ENCODE peak calls at places on chromosomes 7 and 10, in seven cellular contexts. One of them, this sample, is unnamed.

GRCh38 chr10:23368816-23369640 is 24.4 kb upstream of the C10orf67 start:
- DNase-seq in activated CD4-positive, alpha-beta T cell treated with anti-CD3 and anti-CD28 coated beads, Interleukin-2, amount 50 U/mL, for 24 hours: no peak
- DNase-seq in mucosa of gallbladder: no peak
- DNase-seq in EH: no peak
- DNase-seq in activated CD8-positive, alpha-beta T cell treated with anti-CD3 and anti-CD28 coated beads, Interleukin-2, amount 10 ng/mL, durations not matched to agents 7 days and 5 days: peak
- DNase-seq in adrenal gland: no peak
- DNase-seq in upper lobe of right lung: no peak
- DNase-seq in this sample: no peak

GRCh38 chr10:71621263-71621751 is 98.3 kb downstream of the C10orf105 start:
- DNase-seq in activated CD4-positive, alpha-beta T cell treated with anti-CD3 and anti-CD28 coated beads, Interleukin-2, amount 50 U/mL, for 24 hours: no peak
- DNase-seq in mucosa of gallbladder: no peak
- DNase-seq in EH: peak
- DNase-seq in activated CD8-positive, alpha-beta T cell treated with anti-CD3 and anti-CD28 coated beads, Interleukin-2, amount 10 ng/mL, durations not matched to agents 7 days and 5 days: no peak
- DNase-seq in adrenal gland: no peak
- DNase-seq in upper lobe of right lung: no peak
- DNase-seq in this sample: peak

GRCh38 chr7:137574836-137575235 is 231.3 kb upstream of the PTN start:
- DNase-seq in activated CD4-positive, alpha-beta T cell treated with anti-CD3 and anti-CD28 coated beads, Interleukin-2, amount 50 U/mL, for 24 hours: no peak
- DNase-seq in mucosa of gallbladder: no peak
- DNase-seq in EH: no peak
- DNase-seq in activated CD8-positive, alpha-beta T cell treated with anti-CD3 and anti-CD28 coated beads, Interleukin-2, amount 10 ng/mL, durations not matched to agents 7 days and 5 days: no peak
- DNase-seq in adrenal gland: no peak
- DNase-seq in upper lobe of right lung: no peak
- DNase-seq in this sample: no peak

GRCh38 chr10:109741712-109742111 is 181.6 kb downstream of the XPNPEP1 start:
- DNase-seq in activated CD4-positive, alpha-beta T cell treated with anti-CD3 and anti-CD28 coated beads, Interleukin-2, amount 50 U/mL, for 24 hours: no peak
- DNase-seq in mucosa of gallbladder: no peak
- DNase-seq in EH: no peak
- DNase-seq in activated CD8-positive, alpha-beta T cell treated with anti-CD3 and anti-CD28 coated beads, Interleukin-2, amount 10 ng/mL, durations not matched to agents 7 days and 5 days: no peak
- DNase-seq in adrenal gland: no peak
- DNase-seq in upper lobe of right lung: no peak
- DNase-seq in this sample: no peak

GRCh38 chr10:95260397-95260881 is 30.4 kb downstream of the PDLIM1 start:
- DNase-seq in activated CD4-positive, alpha-beta T cell treated with anti-CD3 and anti-CD28 coated beads, Interleukin-2, amount 50 U/mL, for 24 hours: no peak
- DNase-seq in mucosa of gallbladder: no peak
- DNase-seq in EH: peak
- DNase-seq in activated CD8-positive, alpha-beta T cell treated with anti-CD3 and anti-CD28 coated beads, Interleukin-2, amount 10 ng/mL, durations not matched to agents 7 days and 5 days: no peak
- DNase-seq in adrenal gland: no peak
- DNase-seq in upper lobe of right lung: no peak
- DNase-seq in this sample: no peak

GRCh38 chr7:36032362-36032818 is 120.7 kb upstream of the EEPD1 start:
- DNase-seq in activated CD4-positive, alpha-beta T cell treated with anti-CD3 and anti-CD28 coated beads, Interleukin-2, amount 50 U/mL, for 24 hours: no peak
- DNase-seq in mucosa of gallbladder: no peak
- DNase-seq in EH: peak
- DNase-seq in activated CD8-positive, alpha-beta T cell treated with anti-CD3 and anti-CD28 coated beads, Interleukin-2, amount 10 ng/mL, durations not matched to agents 7 days and 5 days: no peak
- DNase-seq in adrenal gland: no peak
- DNase-seq in upper lobe of right lung: no peak
- DNase-seq in this sample: no peak

GRCh38 chr10:5163487-5163886 is 21.5 kb downstream of the AKR1C8 start:
- DNase-seq in activated CD4-positive, alpha-beta T cell treated with anti-CD3 and anti-CD28 coated beads, Interleukin-2, amount 50 U/mL, for 24 hours: no peak
- DNase-seq in mucosa of gallbladder: no peak
- DNase-seq in EH: no peak
- DNase-seq in activated CD8-positive, alpha-beta T cell treated with anti-CD3 and anti-CD28 coated beads, Interleukin-2, amount 10 ng/mL, durations not matched to agents 7 days and 5 days: no peak
- DNase-seq in adrenal gland: no peak
- DNase-seq in upper lobe of right lung: no peak
- DNase-seq in this sample: no peak

GRCh38 chr10:29949411-29950011 is 109.9 kb downstream of the JCAD start:
- DNase-seq in activated CD4-positive, alpha-beta T cell treated with anti-CD3 and anti-CD28 coated beads, Interleukin-2, amount 50 U/mL, for 24 hours: no peak
- DNase-seq in mucosa of gallbladder: no peak
- DNase-seq in EH: peak
- DNase-seq in activated CD8-positive, alpha-beta T cell treated with anti-CD3 and anti-CD28 coated beads, Interleukin-2, amount 10 ng/mL, durations not matched to agents 7 days and 5 days: no peak
- DNase-seq in adrenal gland: no peak
- DNase-seq in upper lobe of right lung: no peak
- DNase-seq in this sample: no peak

GRCh38 chr10:70115948-70116682 is 16.5 kb downstream of the AIFM2 start:
- DNase-seq in activated CD4-positive, alpha-beta T cell treated with anti-CD3 and anti-CD28 coated beads, Interleukin-2, amount 50 U/mL, for 24 hours: peak
- DNase-seq in mucosa of gallbladder: peak
- DNase-seq in EH: peak
- DNase-seq in activated CD8-positive, alpha-beta T cell treated with anti-CD3 and anti-CD28 coated beads, Interleukin-2, amount 10 ng/mL, durations not matched to agents 7 days and 5 days: peak
- DNase-seq in adrenal gland: peak
- DNase-seq in upper lobe of right lung: no peak
- DNase-seq in this sample: peak

GRCh38 chr10:55449981-55450380 is 649.0 kb upstream of the PCDH15 start:
- DNase-seq in activated CD4-positive, alpha-beta T cell treated with anti-CD3 and anti-CD28 coated beads, Interleukin-2, amount 50 U/mL, for 24 hours: no peak
- DNase-seq in mucosa of gallbladder: no peak
- DNase-seq in EH: no peak
- DNase-seq in activated CD8-positive, alpha-beta T cell treated with anti-CD3 and anti-CD28 coated beads, Interleukin-2, amount 10 ng/mL, durations not matched to agents 7 days and 5 days: no peak
- DNase-seq in adrenal gland: no peak
- DNase-seq in upper lobe of right lung: no peak
- DNase-seq in this sample: no peak

GRCh38 chr7:49852619-49853462 is 79.4 kb downstream of the VWC2 start:
- DNase-seq in activated CD4-positive, alpha-beta T cell treated with anti-CD3 and anti-CD28 coated beads, Interleukin-2, amount 50 U/mL, for 24 hours: no peak
- DNase-seq in mucosa of gallbladder: peak
- DNase-seq in EH: peak
- DNase-seq in activated CD8-positive, alpha-beta T cell treated with anti-CD3 and anti-CD28 coated beads, Interleukin-2, amount 10 ng/mL, durations not matched to agents 7 days and 5 days: peak
- DNase-seq in adrenal gland: peak
- DNase-seq in upper lobe of right lung: no peak
- DNase-seq in this sample: peak

GRCh38 chr10:61376908-61377368 is 76.2 kb downstream of the TMEM26 start:
- DNase-seq in activated CD4-positive, alpha-beta T cell treated with anti-CD3 and anti-CD28 coated beads, Interleukin-2, amount 50 U/mL, for 24 hours: no peak
- DNase-seq in mucosa of gallbladder: no peak
- DNase-seq in EH: no peak
- DNase-seq in activated CD8-positive, alpha-beta T cell treated with anti-CD3 and anti-CD28 coated beads, Interleukin-2, amount 10 ng/mL, durations not matched to agents 7 days and 5 days: no peak
- DNase-seq in adrenal gland: no peak
- DNase-seq in upper lobe of right lung: peak
- DNase-seq in this sample: no peak

GRCh38 chr7:128939075-128939860 is 1.5 kb downstream of the IRF5 start:
- DNase-seq in activated CD4-positive, alpha-beta T cell treated with anti-CD3 and anti-CD28 coated beads, Interleukin-2, amount 50 U/mL, for 24 hours: no peak
- DNase-seq in mucosa of gallbladder: no peak
- DNase-seq in EH: no peak
- DNase-seq in activated CD8-positive, alpha-beta T cell treated with anti-CD3 and anti-CD28 coated beads, Interleukin-2, amount 10 ng/mL, durations not matched to agents 7 days and 5 days: no peak
- DNase-seq in adrenal gland: no peak
- DNase-seq in upper lobe of right lung: peak
- DNase-seq in this sample: no peak

GRCh38 chr7:149728491-149729375 is 44.7 kb downstream of the ZNF467 start:
- DNase-seq in activated CD4-positive, alpha-beta T cell treated with anti-CD3 and anti-CD28 coated beads, Interleukin-2, amount 50 U/mL, for 24 hours: no peak
- DNase-seq in mucosa of gallbladder: no peak
- DNase-seq in EH: no peak
- DNase-seq in activated CD8-positive, alpha-beta T cell treated with anti-CD3 and anti-CD28 coated beads, Interleukin-2, amount 10 ng/mL, durations not matched to agents 7 days and 5 days: no peak
- DNase-seq in adrenal gland: no peak
- DNase-seq in upper lobe of right lung: peak
- DNase-seq in this sample: no peak

GRCh38 chr10:77104459-77104980 is 533.1 kb downstream of the KCNMA1 start:
- DNase-seq in activated CD4-positive, alpha-beta T cell treated with anti-CD3 and anti-CD28 coated beads, Interleukin-2, amount 50 U/mL, for 24 hours: no peak
- DNase-seq in mucosa of gallbladder: peak
- DNase-seq in EH: peak
- DNase-seq in activated CD8-positive, alpha-beta T cell treated with anti-CD3 and anti-CD28 coated beads, Interleukin-2, amount 10 ng/mL, durations not matched to agents 7 days and 5 days: no peak
- DNase-seq in adrenal gland: no peak
- DNase-seq in upper lobe of right lung: no peak
- DNase-seq in this sample: peak

GRCh38 chr10:102815790-102816549 is 21.2 kb downstream of the CYP17A1 start:
- DNase-seq in activated CD4-positive, alpha-beta T cell treated with anti-CD3 and anti-CD28 coated beads, Interleukin-2, amount 50 U/mL, for 24 hours: no peak
- DNase-seq in mucosa of gallbladder: peak
- DNase-seq in EH: peak
- DNase-seq in activated CD8-positive, alpha-beta T cell treated with anti-CD3 and anti-CD28 coated beads, Interleukin-2, amount 10 ng/mL, durations not matched to agents 7 days and 5 days: no peak
- DNase-seq in adrenal gland: no peak
- DNase-seq in upper lobe of right lung: no peak
- DNase-seq in this sample: no peak

GRCh38 chr7:54769203-54769602 is 10.2 kb upstream of the SEC61G start:
- DNase-seq in activated CD4-positive, alpha-beta T cell treated with anti-CD3 and anti-CD28 coated beads, Interleukin-2, amount 50 U/mL, for 24 hours: no peak
- DNase-seq in mucosa of gallbladder: no peak
- DNase-seq in EH: peak
- DNase-seq in activated CD8-positive, alpha-beta T cell treated with anti-CD3 and anti-CD28 coated beads, Interleukin-2, amount 10 ng/mL, durations not matched to agents 7 days and 5 days: no peak
- DNase-seq in adrenal gland: no peak
- DNase-seq in upper lobe of right lung: no peak
- DNase-seq in this sample: no peak

GRCh38 chr7:25495342-25495855 is 267.1 kb upstream of the NPVF start:
- DNase-seq in activated CD4-positive, alpha-beta T cell treated with anti-CD3 and anti-CD28 coated beads, Interleukin-2, amount 50 U/mL, for 24 hours: no peak
- DNase-seq in mucosa of gallbladder: no peak
- DNase-seq in EH: no peak
- DNase-seq in activated CD8-positive, alpha-beta T cell treated with anti-CD3 and anti-CD28 coated beads, Interleukin-2, amount 10 ng/mL, durations not matched to agents 7 days and 5 days: no peak
- DNase-seq in adrenal gland: no peak
- DNase-seq in upper lobe of right lung: no peak
- DNase-seq in this sample: no peak

This sample was measured in BE2C.